ENCODE peak calls at places on chromosomes 4 and X, in five cellular contexts. One of them, this sample, is unnamed.

GRCh38 chr4:75823812-75824211 is 78.4 kb downstream of the PPEF2 start:
- DNase-seq in fibroblast of lung: no peak
- DNase-seq in HFF-Myc: no peak
- DNase-seq in sigmoid colon: no peak
- DNase-seq in spleen: no peak
- DNase-seq in this sample: no peak

GRCh38 chr4:1356181-1356998 is 9.4 kb downstream of the UVSSA start:
- DNase-seq in fibroblast of lung: peak; percentile 30
- DNase-seq in HFF-Myc: no peak
- DNase-seq in sigmoid colon: no peak
- DNase-seq in spleen: peak; percentile 88
- DNase-seq in this sample: peak; percentile 72

GRCh38 chrX:104250470-104250869 is 4.3 kb downstream of the ESX1 start:
- DNase-seq in fibroblast of lung: no peak
- DNase-seq in HFF-Myc: no peak
- DNase-seq in sigmoid colon: no peak
- DNase-seq in spleen: no peak
- DNase-seq in this sample: no peak

GRCh38 chr4:186472948-186473347 is 82.4 kb downstream of the MTNR1A start:
- DNase-seq in fibroblast of lung: peak; percentile 39
- DNase-seq in HFF-Myc: peak; percentile 17
- DNase-seq in sigmoid colon: no peak
- DNase-seq in spleen: no peak
- DNase-seq in this sample: no peak

GRCh38 chr4:80153800-80154546 is 43.3 kb upstream of the PRDM8 start:
- DNase-seq in fibroblast of lung: peak; percentile 43
- DNase-seq in HFF-Myc: no peak
- DNase-seq in sigmoid colon: no peak
- DNase-seq in spleen: no peak
- DNase-seq in this sample: no peak

GRCh38 chrX:109732319-109732779 is 708 bp downstream of the ACSL4 start:
- DNase-seq in fibroblast of lung: peak; percentile 72
- DNase-seq in HFF-Myc: no peak
- DNase-seq in sigmoid colon: no peak
- DNase-seq in spleen: no peak
- DNase-seq in this sample: no peak

GRCh38 chr4:44237643-44238042 is 211.0 kb downstream of the KCTD8 start:
- DNase-seq in fibroblast of lung: no peak
- DNase-seq in HFF-Myc: no peak
- DNase-seq in sigmoid colon: no peak
- DNase-seq in spleen: no peak
- DNase-seq in this sample: no peak

GRCh38 chrX:95733426-95733825 is 951.2 kb upstream of the DIAPH2 start:
- DNase-seq in fibroblast of lung: no peak
- DNase-seq in HFF-Myc: no peak
- DNase-seq in sigmoid colon: no peak
- DNase-seq in spleen: no peak
- DNase-seq in this sample: no peak

GRCh38 chr4:138616775-138617174 is 374.6 kb upstream of the SLC7A11 start:
- DNase-seq in fibroblast of lung: peak; percentile 71
- DNase-seq in HFF-Myc: no peak
- DNase-seq in sigmoid colon: no peak
- DNase-seq in spleen: no peak
- DNase-seq in this sample: no peak

GRCh38 chr4:27692098-27692679 is 831.5 kb downstream of the STIM2 start:
- DNase-seq in fibroblast of lung: peak; percentile 8
- DNase-seq in HFF-Myc: peak; percentile 12
- DNase-seq in sigmoid colon: no peak
- DNase-seq in spleen: peak; percentile 46
- DNase-seq in this sample: no peak

GRCh38 chr4:7725951-7726350 is 213.7 kb downstream of the AFAP1 start:
- DNase-seq in fibroblast of lung: peak; percentile 36
- DNase-seq in HFF-Myc: no peak
- DNase-seq in sigmoid colon: no peak
- DNase-seq in spleen: no peak
- DNase-seq in this sample: no peak

DNA sequence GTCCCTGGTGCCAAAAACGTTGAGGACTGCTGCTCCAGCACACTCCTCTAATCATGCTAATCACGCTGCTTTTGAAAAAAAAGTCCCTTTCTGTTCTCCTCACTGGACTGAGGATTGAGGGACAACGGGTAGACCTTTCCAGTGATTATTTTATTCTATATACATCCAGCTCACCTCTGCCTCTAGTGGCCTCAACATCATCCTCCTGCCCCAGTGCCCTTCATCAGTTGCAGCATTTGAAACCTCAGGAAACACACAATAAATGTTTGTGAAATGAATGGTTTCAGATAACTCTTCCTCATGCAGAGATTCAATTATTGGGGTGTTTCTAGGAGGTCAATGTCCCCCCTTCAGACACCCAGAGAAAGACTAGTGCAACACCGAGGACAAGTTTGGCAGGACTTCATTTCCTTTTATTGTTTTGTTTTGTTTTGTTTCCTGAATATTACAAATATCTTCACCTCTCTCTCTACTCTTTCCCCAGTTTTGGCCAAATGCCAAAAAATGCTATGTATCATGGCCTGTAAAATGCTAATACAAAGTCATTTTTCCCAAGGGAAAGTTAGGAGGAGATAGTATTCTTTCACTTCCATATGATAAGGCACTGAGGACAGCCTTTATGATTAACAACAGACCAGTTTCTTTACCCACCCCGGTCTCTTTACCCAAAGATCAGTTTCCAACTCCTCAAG is 460.1 kb upstream of the SLIT2 start:
- DNase-seq in fibroblast of lung: no peak
- DNase-seq in HFF-Myc: peak; percentile 7
- DNase-seq in sigmoid colon: no peak
- DNase-seq in spleen: no peak
- DNase-seq in this sample: no peak
- TF ChIP-seq CTCF in fibroblast of lung: no peak
- TF ChIP-seq CTCF in HFF-Myc: peak; percentile 20
- TF ChIP-seq CTCF in sigmoid colon: no peak
- TF ChIP-seq CTCF in spleen: no peak
- TF ChIP-seq CTCF in this sample: no peak

DNA sequence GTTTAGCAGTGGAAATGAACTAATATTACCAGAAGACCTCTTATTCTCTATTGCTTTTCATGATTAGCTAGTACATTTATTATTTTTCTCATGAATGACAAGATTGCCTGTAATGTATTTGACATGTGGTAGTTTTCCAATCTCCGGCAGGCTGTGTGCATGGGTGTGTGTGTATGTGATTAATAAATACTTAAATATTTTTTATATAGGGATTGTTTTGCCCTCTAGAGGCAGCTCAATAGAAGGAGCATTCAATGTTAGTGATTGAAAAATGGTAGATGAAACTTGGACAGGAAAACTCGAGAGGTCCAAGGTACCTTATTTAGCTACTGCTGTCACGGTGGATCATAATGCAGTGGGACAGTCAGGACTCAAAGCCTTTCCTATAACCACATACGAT is 457.6 kb downstream of the IL1RAPL1 start:
- DNase-seq in fibroblast of lung: peak; percentile 8
- DNase-seq in HFF-Myc: no peak
- DNase-seq in sigmoid colon: no peak
- DNase-seq in spleen: no peak
- DNase-seq in this sample: no peak
- TF ChIP-seq CTCF in fibroblast of lung: peak; percentile 25
- TF ChIP-seq CTCF in HFF-Myc: no peak
- TF ChIP-seq CTCF in sigmoid colon: no peak
- TF ChIP-seq CTCF in spleen: no peak
- TF ChIP-seq CTCF in this sample: no peak

DNA sequence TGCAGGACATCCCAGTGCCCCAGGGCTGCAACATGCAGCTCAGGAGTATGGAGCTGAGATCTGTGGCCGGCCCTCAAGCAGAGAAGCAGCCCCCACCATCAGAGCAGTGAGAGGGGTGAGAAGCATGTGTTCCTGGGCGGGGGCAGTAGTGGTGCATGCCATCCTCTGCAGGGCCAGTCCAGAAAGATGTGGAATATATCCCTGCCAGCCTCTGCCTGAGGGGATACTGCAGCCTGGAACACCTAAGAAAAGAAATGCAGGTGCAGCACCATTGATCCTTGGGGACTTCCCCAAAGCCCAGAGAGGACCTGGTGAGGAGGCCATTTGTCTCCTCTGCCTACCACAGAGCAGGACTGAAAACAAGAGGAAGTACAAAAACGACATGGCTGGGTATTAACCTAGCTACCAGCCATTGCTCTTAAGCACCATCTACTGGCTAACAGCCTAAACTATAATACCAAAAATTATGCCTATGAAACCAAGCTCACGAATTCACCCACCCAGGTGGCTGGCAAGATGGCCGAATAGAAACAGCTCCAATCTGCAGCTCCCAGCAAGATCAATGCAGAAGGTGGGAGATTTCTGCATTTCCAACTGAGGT is 158.8 kb downstream of the ADGRA3 start:
- DNase-seq in fibroblast of lung: peak; percentile 29
- DNase-seq in HFF-Myc: no peak
- DNase-seq in sigmoid colon: no peak
- DNase-seq in spleen: no peak
- DNase-seq in this sample: no peak
- TF ChIP-seq CTCF in fibroblast of lung: peak; percentile 43
- TF ChIP-seq CTCF in HFF-Myc: peak; percentile 29
- TF ChIP-seq CTCF in sigmoid colon: no peak
- TF ChIP-seq CTCF in spleen: peak; percentile 39
- TF ChIP-seq CTCF in this sample: no peak

GRCh38 chrX:101230636-101231035 is 11.1 kb downstream of the DRP2 start:
- DNase-seq in fibroblast of lung: peak; percentile 43
- DNase-seq in HFF-Myc: no peak
- DNase-seq in sigmoid colon: no peak
- DNase-seq in spleen: no peak
- DNase-seq in this sample: no peak
- TF ChIP-seq CTCF in fibroblast of lung: no peak
- TF ChIP-seq CTCF in HFF-Myc: no peak
- TF ChIP-seq CTCF in sigmoid colon: no peak
- TF ChIP-seq CTCF in spleen: no peak
- TF ChIP-seq CTCF in this sample: no peak

DNA sequence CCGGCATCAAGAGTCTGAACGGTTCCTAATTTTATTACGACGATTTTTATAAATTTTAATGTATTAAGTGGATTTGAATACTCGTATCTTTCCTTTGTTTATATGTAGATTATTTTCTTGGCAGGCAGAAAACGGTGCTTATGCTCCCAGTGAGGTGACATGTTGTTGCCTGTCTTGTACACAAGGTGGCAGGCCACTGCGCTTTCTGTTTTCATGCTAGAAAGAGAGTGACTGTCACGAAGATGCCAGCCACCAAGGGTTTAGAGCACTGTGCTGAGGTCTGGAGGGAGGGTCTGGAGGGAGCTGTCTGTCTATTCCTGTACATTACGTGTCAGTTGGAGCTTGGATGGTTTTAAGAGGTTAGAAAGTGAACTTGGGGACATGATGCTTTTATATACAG is 87.7 kb downstream of the SHROOM2 start:
- DNase-seq in fibroblast of lung: no peak
- DNase-seq in HFF-Myc: no peak
- DNase-seq in sigmoid colon: no peak
- DNase-seq in spleen: no peak
- DNase-seq in this sample: no peak
- TF ChIP-seq CTCF in fibroblast of lung: peak; percentile 43
- TF ChIP-seq CTCF in HFF-Myc: peak; percentile 44
- TF ChIP-seq CTCF in sigmoid colon: no peak
- TF ChIP-seq CTCF in spleen: peak; percentile 54
- TF ChIP-seq CTCF in this sample: peak; percentile 25

GRCh38 chrX:138298268-138298667 is 413.2 kb downstream of the FGF13 start:
- DNase-seq in fibroblast of lung: no peak
- DNase-seq in HFF-Myc: no peak
- DNase-seq in sigmoid colon: no peak
- DNase-seq in spleen: no peak
- DNase-seq in this sample: no peak
- TF ChIP-seq CTCF in fibroblast of lung: no peak
- TF ChIP-seq CTCF in HFF-Myc: no peak
- TF ChIP-seq CTCF in sigmoid colon: no peak
- TF ChIP-seq CTCF in spleen: no peak
- TF ChIP-seq CTCF in this sample: no peak